ENCODE peak calls at places on chromosomes 5 and 9, in six cellular contexts. Y is T-helper 9 cell; Q is CD8-positive, alpha-beta memory T cell; S is GOT3; X is COR-L47; N is nephron progenitor cell. P is an unnamed sample.

GRCh38 chr9:121322037-121322736 is 47.9 kb downstream of the STOM start:
- DNase-seq in N (no peak), S (no peak), X (no peak), Q (no peak), Y (no peak), P (no peak)

GRCh38 chr5:180646289-180646962 is 3.0 kb downstream of the FLT4 start:
- DNase-seq in N (no peak), S (no peak), X (no peak), Q (no peak), Y (no peak), P (peak)

GRCh38 chr5:41751867-41752266 is 118.4 kb downstream of the OXCT1 start:
- DNase-seq in S (no peak), Y (no peak), Q (no peak), N (no peak), X (no peak), P (no peak)

GRCh38 chr5:138448481-138449398 is 9.9 kb downstream of the REEP2 start:
- DNase-seq in X (peak), Y (no peak), S (no peak), Q (no peak), N (no peak), P (no peak)

GRCh38 chr5:16856531-16856930 is 79.6 kb downstream of the MYO10 start:
- DNase-seq in S (no peak), X (no peak), N (no peak), Y (no peak), Q (no peak), P (no peak)

GRCh38 chr5:107388111-107388861 is 282.5 kb downstream of the EFNA5 start:
- DNase-seq in S (no peak), Y (no peak), N (no peak), Q (no peak), X (no peak), P (no peak)

GRCh38 chr9:86563350-86563749 is 209.1 kb upstream of the TUT7 start:
- DNase-seq in S (no peak), Q (no peak), X (no peak), N (no peak), Y (no peak), P (no peak)

GRCh38 chr5:54450542-54450941 is 5.0 kb upstream of the HSPB3 start:
- DNase-seq in X (no peak), S (no peak), N (no peak), Q (no peak), Y (no peak), P (no peak)

P was measured in ascending aorta.